ENCODE peak calls at places on chromosomes 6 and 20, in six cellular contexts. B is testis, O is COR-L47, S is BE2C, D is iPS-NIHi11, T is HT-29. U is an unnamed sample.

GRCh38 chr6:35108309-35108885 is 32.7 kb downstream of the TCP11 start:
- DNase-seq in S (no peak), D (no peak), O (no peak), B (no peak), T (no peak), U (no peak)

GRCh38 chr20:19692685-19693119 is 65.4 kb upstream of the RIN2 start:
- DNase-seq in S (peak; percentile 43), O (peak; percentile 16), T (peak; percentile 71), B (peak; percentile 74), D (peak; percentile 72), U (no peak)

GRCh38 chr20:41776450-41776849 is 158.3 kb upstream of the CHD6 start:
- DNase-seq in T (no peak), O (no peak), B (no peak), D (no peak), S (no peak), U (no peak)

GRCh38 chr6:165678429-165678828 is 15.4 kb upstream of the PDE10A start:
- DNase-seq in T (no peak), S (no peak), D (no peak), B (no peak), O (no peak), U (no peak)

GRCh38 chr6:16712931-16713484 is 48.3 kb downstream of the ATXN1 start:
- DNase-seq in D (no peak), B (no peak), S (peak; percentile 13), T (peak; percentile 87), O (no peak), U (peak; percentile 88)

GRCh38 chr6:126170875-126171489 is 168.9 kb upstream of the CENPW start:
- DNase-seq in D (peak; percentile 38), B (peak; percentile 25), T (peak; percentile 32), S (peak; percentile 49), O (peak; percentile 35), U (no peak)

GRCh38 chr6:89034586-89035251 is 45.8 kb upstream of the PNRC1 start:
- DNase-seq in O (no peak), S (no peak), D (no peak), B (peak; percentile 32), T (no peak), U (peak; percentile 94)

GRCh38 chr6:169425628-169426370 is 172.2 kb upstream of the THBS2 start:
- DNase-seq in O (no peak), D (no peak), B (no peak), S (no peak), T (no peak), U (no peak)

GRCh38 chr6:71724456-71725180 is 161.7 kb upstream of the RIMS1 start:
- DNase-seq in O (no peak), D (no peak), T (no peak), B (no peak), S (no peak), U (no peak)

GRCh38 chr6:72941751-72942150 is 283.5 kb downstream of the KHDC1L start:
- DNase-seq in S (no peak), O (no peak), B (no peak), T (no peak), D (no peak), U (no peak)

GRCh38 chr20:40265872-40266533 is 423.0 kb downstream of the MAFB start:
- DNase-seq in D (peak; percentile 22), T (peak; percentile 87), O (no peak), B (no peak), S (peak; percentile 49), U (peak; percentile 48)

GRCh38 chr20:46458891-46459750 is 52.7 kb upstream of the ELMO2 start:
- DNase-seq in T (no peak), S (peak; percentile 56), D (peak; percentile 90), O (peak; percentile 57), B (peak; percentile 72), U (no peak)

GRCh38 chr6:35973670-35974222 is 50.7 kb downstream of the SLC26A8 start:
- DNase-seq in B (no peak), S (no peak), T (peak; percentile 84), O (no peak), D (no peak), U (no peak)

GRCh38 chr6:71524201-71524600 is 235.6 kb downstream of the OGFRL1 start:
- DNase-seq in S (no peak), B (no peak), O (no peak), T (no peak), D (no peak), U (peak; percentile 27)

GRCh38 chr6:30091577-30092381 is 16.2 kb upstream of the RNF39 start:
- DNase-seq in T (peak; percentile 89), B (peak; percentile 74), D (peak; percentile 24), O (peak; percentile 43), S (no peak), U (peak; percentile 66)

GRCh38 chr6:35354361-35355135 is 12.2 kb downstream of the PPARD start:
- DNase-seq in O (no peak), D (no peak), T (no peak), B (no peak), S (no peak), U (no peak)

GRCh38 chr20:4949833-4950178 is 51.5 kb downstream of the SLC23A2 start:
- DNase-seq in D (peak; percentile 31), B (peak; percentile 61), T (peak; percentile 73), O (peak; percentile 14), S (peak; percentile 31), U (peak; percentile 49)

GRCh38 chr6:47844881-47845280 is 63.0 kb downstream of the OPN5 start:
- DNase-seq in B (no peak), S (no peak), T (no peak), D (no peak), O (no peak), U (no peak)

GRCh38 chr20:35215066-35215956 is 11.2 kb upstream of the MMP24 start:
- DNase-seq in B (no peak), T (peak; percentile 69), O (no peak), S (no peak), D (no peak), U (no peak)

GRCh38 chr6:158358450-158359077 is 46.3 kb downstream of the TULP4 start:
- DNase-seq in B (no peak), S (no peak), D (no peak), O (no peak), T (no peak), U (no peak)

GRCh38 chr20:23046431-23046830 is 3.0 kb downstream of the THBD start:
- DNase-seq in D (no peak), B (no peak), S (no peak), O (no peak), T (no peak), U (no peak)

GRCh38 chr6:116118608-116119007 is 7.3 kb downstream of the COL10A1 start:
- DNase-seq in B (no peak), S (no peak), D (no peak), O (no peak), T (no peak), U (no peak)

GRCh38 chr20:46954490-46955038 is 59.9 kb downstream of the EYA2 start:
- DNase-seq in S (no peak), O (no peak), D (no peak), B (no peak), T (no peak), U (peak; percentile 99)

GRCh38 chr20:9617940-9618339 is 103.5 kb downstream of the LAMP5 start:
- DNase-seq in B (peak; percentile 58), D (peak; percentile 37), O (peak; percentile 67), T (peak; percentile 70), S (peak; percentile 30), U (peak; percentile 51)

GRCh38 chr6:12911387-12911960 is 194.9 kb downstream of the PHACTR1 start:
- DNase-seq in B (no peak), T (peak; percentile 40), D (no peak), O (peak; percentile 28), S (no peak), U (peak; percentile 41)

GRCh38 chr6:154596701-154597100 is 86.2 kb upstream of the CNKSR3 start:
- DNase-seq in T (no peak), D (no peak), S (no peak), O (no peak), B (no peak), U (no peak)

GRCh38 chr6:36355819-36356218 is 19.1 kb upstream of the BNIP5 start:
- DNase-seq in O (no peak), B (no peak), S (no peak), T (no peak), D (no peak), U (no peak)

GRCh38 chr6:139732451-139732850 is 358.0 kb upstream of the CITED2 start:
- DNase-seq in B (no peak), T (peak; percentile 29), S (no peak), D (no peak), O (no peak), U (peak; percentile 52)